ENCODE peak calls at places on chromosome 13, in five cellular contexts. G is NCI-H1092; Y is activated CD4-positive, alpha-beta T cell treated with anti-CD3 and anti-CD28 coated beads, Interleukin-2, amount 10 ng/mL, durations not matched to agents 7 days and 5 days; B is amniotic epithelial cell; C is D341Med. H is an unnamed sample.

GRCh38 chr13:113753171-113753570 is 5.9 kb upstream of the TMEM255B start:
- DNase-seq in G (no peak), Y (no peak), B (no peak), C (no peak), H (peak; percentile 24)

GRCh38 chr13:33126909-33127607 is 110.8 kb downstream of the KL start:
- DNase-seq in G (no peak), Y (no peak), B (no peak), C (no peak), H (no peak)

GRCh38 chr13:105825071-105825470 is 710.4 kb downstream of the EFNB2 start:
- DNase-seq in G (no peak), Y (no peak), B (peak; percentile 6), C (no peak), H (no peak)

GRCh38 chr13:45167611-45168554 is 33.0 kb downstream of the KCTD4 start:
- DNase-seq in G (no peak), Y (no peak), B (peak; percentile 82), C (peak; percentile 22), H (peak; percentile 59)

GRCh38 chr13:21039097-21039800 is 22.1 kb downstream of the LATS2 start:
- DNase-seq in G (no peak), Y (no peak), B (peak; percentile 63), C (no peak), H (no peak)

GRCh38 chr13:95176611-95177259 is 124.5 kb downstream of the ABCC4 start:
- DNase-seq in G (no peak), Y (peak; percentile 16), B (peak; percentile 96), C (no peak), H (no peak)

GRCh38 chr13:30113983-30114491 is 193.3 kb downstream of the KATNAL1 start:
- DNase-seq in G (no peak), Y (no peak), B (no peak), C (no peak), H (no peak)

GRCh38 chr13:89455741-89456140 is 1784.6 kb downstream of the SLITRK5 start:
- DNase-seq in G (no peak), Y (no peak), B (no peak), C (no peak), H (no peak)

GRCh38 chr13:103236213-103236612 is 170.0 kb upstream of the SLC10A2 start:
- DNase-seq in G (no peak), Y (no peak), B (no peak), C (no peak), H (no peak)

GRCh38 chr13:29925457-29925856 is 75.0 kb upstream of the UBL3 start:
- DNase-seq in G (peak; percentile 45), Y (no peak), B (peak; percentile 89), C (no peak), H (peak; percentile 81)

GRCh38 chr13:50957620-50958019 is 48.0 kb downstream of the RNASEH2B start:
- DNase-seq in G (no peak), Y (no peak), B (no peak), C (no peak), H (no peak)

GRCh38 chr13:112619730-112620639 is 32.0 kb upstream of the TUBGCP3 start:
- DNase-seq in G (peak; percentile 96), Y (no peak), B (peak; percentile 14), C (no peak), H (peak; percentile 60)

GRCh38 chr13:77687799-77688198 is 9.7 kb upstream of the SLAIN1 start:
- DNase-seq in G (no peak), Y (no peak), B (no peak), C (no peak), H (no peak)

GRCh38 chr13:70905035-70905434 is 796.8 kb upstream of the KLHL1 start:
- DNase-seq in G (no peak), Y (no peak), B (peak; percentile 63), C (no peak), H (no peak)

GRCh38 chr13:97834255-97834654 is 119.2 kb upstream of the IPO5 start:
- DNase-seq in G (no peak), Y (no peak), B (no peak), C (no peak), H (no peak)

GRCh38 chr13:29908411-29908810 is 58.0 kb upstream of the UBL3 start:
- DNase-seq in G (no peak), Y (no peak), B (peak; percentile 71), C (no peak), H (no peak)

GRCh38 chr13:42594577-42595571 is 20.9 kb downstream of the TNFSF11 start:
- DNase-seq in G (peak; percentile 54), Y (peak; percentile 69), B (peak; percentile 82), C (peak; percentile 69), H (no peak)

GRCh38 chr13:112894673-112895481 is 74.1 kb upstream of the MCF2L start:
- DNase-seq in G (no peak), Y (no peak), B (no peak), C (no peak), H (peak; percentile 46)

GRCh38 chr13:31885994-31886393 is 145.6 kb upstream of the FRY start:
- DNase-seq in G (no peak), Y (no peak), B (peak; percentile 40), C (peak; percentile 41), H (no peak)

GRCh38 chr13:21466527-21466926 is 7.4 kb upstream of the ZDHHC20 start:
- DNase-seq in G (no peak), Y (no peak), B (no peak), C (no peak), H (no peak)

GRCh38 chr13:103187621-103188020 is 121.4 kb upstream of the SLC10A2 start:
- DNase-seq in G (no peak), Y (no peak), B (peak; percentile 70), C (no peak), H (no peak)

GRCh38 chr13:111512707-111513106 is 192.3 kb downstream of the TEX29 start:
- DNase-seq in G (no peak), Y (no peak), B (no peak), C (no peak), H (no peak)

GRCh38 chr13:109297628-109298027 is 488.8 kb downstream of the IRS2 start:
- DNase-seq in G (no peak), Y (no peak), B (peak; percentile 89), C (no peak), H (no peak)

GRCh38 chr13:21615427-21615826 is 11.5 kb upstream of the MICU2 start:
- DNase-seq in G (no peak), Y (no peak), B (no peak), C (no peak), H (no peak)

GRCh38 chr13:41512441-41512840 is 55.1 kb downstream of the RGCC start:
- DNase-seq in G (no peak), Y (no peak), B (no peak), C (no peak), H (no peak)

GRCh38 chr13:28753208-28753892 is 34.6 kb upstream of the SLC46A3 start:
- DNase-seq in G (no peak), Y (no peak), B (peak; percentile 90), C (no peak), H (peak; percentile 63)

GRCh38 chr13:19587635-19588300 is 26.4 kb upstream of the TPTE2 start:
- DNase-seq in G (no peak), Y (peak; percentile 66), B (peak; percentile 69), C (peak; percentile 49), H (no peak)

GRCh38 chr13:57739791-57740190 is 108.2 kb downstream of the PCDH17 start:
- DNase-seq in G (no peak), Y (no peak), B (peak; percentile 6), C (no peak), H (no peak)

GRCh38 chr13:49516467-49516866 is 20.7 kb downstream of the PHF11 start:
- DNase-seq in G (no peak), Y (no peak), B (no peak), C (no peak), H (no peak)

GRCh38 chr13:36915106-36915505 is 4.9 kb downstream of the SMAD9 start:
- DNase-seq in G (peak; percentile 4), Y (no peak), B (peak; percentile 40), C (no peak), H (no peak)

GRCh38 chr13:42548731-42549554 is 25.0 kb upstream of the TNFSF11 start:
- DNase-seq in G (no peak), Y (no peak), B (peak; percentile 23), C (no peak), H (no peak)

GRCh38 chr13:107370036-107370785 is 802.3 kb upstream of the ARGLU1 start:
- DNase-seq in G (no peak), Y (no peak), B (peak; percentile 69), C (no peak), H (no peak)

GRCh38 chr13:113724016-113724758 is 34.8 kb upstream of the TMEM255B start:
- DNase-seq in G (no peak), Y (no peak), B (no peak), C (no peak), H (peak; percentile 43)

GRCh38 chr13:45718063-45718462 is 15.9 kb downstream of the CBY2 start:
- DNase-seq in G (no peak), Y (no peak), B (peak; percentile 12), C (peak; percentile 55), H (no peak)

GRCh38 chr13:75468098-75468497 is 13.9 kb downstream of the TBC1D4 start:
- DNase-seq in G (no peak), Y (no peak), B (no peak), C (no peak), H (no peak)

GRCh38 chr13:40440990-40441820 is 225.2 kb downstream of the FOXO1 start:
- DNase-seq in G (no peak), Y (no peak), B (peak; percentile 64), C (no peak), H (peak; percentile 55)

GRCh38 chr13:39820606-39821005 is 165.1 kb downstream of the COG6 start:
- DNase-seq in G (no peak), Y (no peak), B (no peak), C (no peak), H (no peak)

GRCh38 chr13:74570834-74571233 is 436.6 kb upstream of the KLF12 start:
- DNase-seq in G (no peak), Y (no peak), B (peak; percentile 7), C (no peak), H (no peak)

GRCh38 chr13:32206097-32206740 is 108.9 kb downstream of the ZAR1L start:
- DNase-seq in G (no peak), Y (no peak), B (peak; percentile 52), C (no peak), H (no peak)

H was measured in lower lobe of right lung.